ENCODE peak calls at places on chromosomes 5 and 9, in eight cellular contexts. Q, O, J, Z, B, V, G and S are unnamed samples.

GRCh38 chr5:73137575-73138530 is 17.5 kb downstream of the TMEM171 start:
- DNase-seq in Q (no peak), O (no peak), J (no peak), Z (no peak), B (no peak), V (no peak), G (no peak), S (no peak)

GRCh38 chr9:104091028-104091590 is 3.0 kb upstream of the SMC2 start:
- DNase-seq in Q (no peak), O (no peak), J (no peak), Z (no peak), B (peak; percentile 66), V (no peak), G (no peak), S (peak; percentile 12)

GRCh38 chr5:172007153-172007794 is 836 bp upstream of the FBXW11 start:
- DNase-seq in Q (peak; percentile 64), O (peak; percentile 74), J (no peak), Z (peak; percentile 51), B (no peak), V (peak; percentile 11), G (no peak), S (no peak)

GRCh38 chr5:179762079-179762780 is 29.6 kb downstream of the MAML1 start:
- DNase-seq in Q (peak; percentile 78), O (peak; percentile 57), J (no peak), Z (no peak), B (no peak), V (peak; percentile 31), G (peak; percentile 48), S (peak; percentile 80)

GRCh38 chr9:124122813-124123462 is 111.4 kb downstream of the LHX2 start:
- DNase-seq in Q (peak; percentile 73), O (no peak), J (no peak), Z (no peak), B (peak; percentile 47), V (no peak), G (no peak), S (no peak)

GRCh38 chr5:149412783-149413476 is 33.8 kb upstream of the IL17B start:
- DNase-seq in Q (peak; percentile 55), O (no peak), J (no peak), Z (no peak), B (no peak), V (no peak), G (no peak), S (no peak)

GRCh38 chr9:22136446-22137140 is 127.5 kb upstream of the CDKN2B start:
- DNase-seq in Q (peak; percentile 92), O (no peak), J (no peak), Z (no peak), B (peak; percentile 59), V (peak; percentile 93), G (no peak), S (no peak)

GRCh38 chr5:95846554-95847260 is 24.2 kb upstream of the GLRX start:
- DNase-seq in Q (peak; percentile 83), O (peak; percentile 76), J (no peak), Z (peak; percentile 70), B (peak; percentile 85), V (peak; percentile 70), G (peak; percentile 71), S (no peak)

GRCh38 chr9:129889936-129890717 is 54.9 kb downstream of the USP20 start:
- DNase-seq in Q (no peak), O (peak; percentile 71), J (peak; percentile 66), Z (peak; percentile 56), B (no peak), V (no peak), G (no peak), S (peak; percentile 64)
- H3K4me3 ChIP-seq in Q (no peak overlapping the region), O (peak overlapping the region; percentile 35), J (no peak overlapping the region), Z (no peak overlapping the region), B (no peak overlapping the region), V (no peak overlapping the region), G (no peak overlapping the region), S (peak overlapping the region; percentile 39)

DNA sequence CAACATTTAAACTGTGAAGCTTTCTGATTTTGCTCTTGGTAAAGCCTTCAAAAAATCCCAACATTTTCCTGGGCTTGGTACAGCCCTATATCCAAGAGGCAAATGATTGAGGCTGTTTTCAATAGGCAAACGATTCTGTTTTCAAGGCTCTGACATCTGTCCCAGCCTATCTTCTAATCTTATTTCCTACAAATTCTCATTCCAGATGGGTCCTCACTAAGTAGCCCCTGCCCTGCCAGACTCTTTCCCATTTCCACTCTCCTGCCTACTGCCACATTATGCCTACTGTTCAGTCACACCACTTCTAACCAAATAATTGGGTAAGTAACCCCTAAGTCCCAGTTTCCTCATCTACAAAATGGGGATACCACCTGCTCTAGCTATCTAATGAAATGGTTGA is 3.5 kb downstream of the GBA2 start:
- DNase-seq in Q (no peak), O (no peak), J (no peak), Z (no peak), B (no peak), V (no peak), G (no peak), S (no peak)
- H3K4me3 ChIP-seq in Q (peak overlapping the region; percentile 90), O (no peak overlapping the region), J (no peak overlapping the region), Z (no peak overlapping the region), B (no peak overlapping the region), V (no peak overlapping the region), G (peak overlapping the region; percentile 93), S (no peak overlapping the region)

GRCh38 chr5:178116406-178116885 is 3.1 kb downstream of the N4BP3 start:
- DNase-seq in Q (no peak), O (no peak), J (no peak), Z (no peak), B (no peak), V (no peak), G (no peak), S (no peak)

GRCh38 chr5:178117911-178118310 is 4.6 kb downstream of the N4BP3 start:
- DNase-seq in Q (no peak), O (no peak), J (no peak), Z (no peak), B (no peak), V (no peak), G (no peak), S (no peak)

GRCh38 chr5:178115136-178115834 is 2.0 kb downstream of the N4BP3 start:
- DNase-seq in Q (no peak), O (peak; percentile 92), J (no peak), Z (peak; percentile 93), B (no peak), V (no peak), G (no peak), S (no peak)

GRCh38 chr5:178114325-178115135 is 1.2 kb downstream of the N4BP3 start:
- DNase-seq in Q (peak; percentile 27), O (peak; percentile 67), J (no peak), Z (peak; percentile 67), B (no peak), V (no peak), G (no peak), S (peak; percentile 33)

DNA sequence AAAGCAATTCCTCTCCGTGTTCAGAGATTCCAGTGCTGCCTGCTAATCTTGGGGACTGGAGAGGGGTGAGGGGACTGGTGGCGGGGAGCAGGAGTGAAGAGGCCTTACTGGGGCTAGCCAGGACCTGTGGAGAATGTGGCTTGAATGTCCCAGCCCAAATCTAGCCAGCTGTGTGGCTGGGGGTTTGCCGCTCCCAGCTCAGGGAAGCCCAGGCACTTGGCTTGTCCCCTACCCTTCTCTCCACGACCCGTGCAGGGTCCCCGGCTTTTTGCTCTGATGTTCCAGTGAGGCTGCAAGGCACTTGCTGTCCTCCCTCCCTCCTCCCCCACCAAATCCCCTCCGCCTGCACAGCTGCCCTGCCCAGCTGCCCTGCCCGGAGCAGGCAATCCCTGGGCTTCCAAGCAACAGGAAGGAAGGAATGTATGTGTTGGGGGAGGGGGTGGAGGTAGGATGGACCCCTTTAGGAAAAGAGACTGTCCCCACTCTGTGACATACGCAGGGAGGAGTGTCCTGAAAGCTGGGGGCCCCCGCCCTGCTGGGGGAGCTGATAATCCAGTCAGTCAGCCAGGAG is 2.6 kb downstream of the N4BP3 start:
- DNase-seq in Q (no peak), O (peak; percentile 80), J (no peak), Z (peak; percentile 89), B (no peak), V (no peak), G (no peak), S (no peak)
- H3K4me3 ChIP-seq in Q (no peak overlapping the region), O (no peak overlapping the region), J (no peak overlapping the region), Z (peak overlapping the region; percentile 77), B (no peak overlapping the region), V (no peak overlapping the region), G (peak overlapping the region; percentile 64), S (no peak overlapping the region)

DNA sequence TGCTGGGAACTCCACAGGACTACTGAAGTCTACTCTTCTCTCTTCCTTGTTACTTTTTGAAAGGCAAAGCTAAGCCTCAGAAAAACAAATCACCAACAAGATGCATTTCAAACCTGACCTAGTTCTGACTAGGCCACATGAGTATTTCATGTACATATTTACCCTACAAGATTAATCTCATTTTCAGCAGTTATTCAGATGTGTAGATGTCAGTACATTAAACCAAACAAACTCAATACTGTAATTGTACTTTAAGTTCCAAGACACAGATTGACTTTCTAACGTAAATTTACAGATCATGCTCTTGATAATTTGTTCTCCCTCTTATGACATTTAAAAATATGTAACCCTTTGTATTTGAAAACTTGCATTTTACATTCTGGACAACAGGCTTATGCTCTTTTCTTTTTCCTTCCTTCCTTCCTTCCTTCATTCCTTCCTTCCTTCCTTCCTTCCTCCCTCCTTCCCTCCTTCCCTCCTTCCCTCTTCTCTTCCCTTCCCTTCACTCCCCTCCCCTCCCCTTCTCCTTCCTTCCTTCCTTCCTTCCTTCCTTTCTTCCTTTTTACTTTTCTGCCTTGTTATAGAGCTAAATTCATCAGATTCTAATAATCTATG is 1653.4 kb downstream of the EFNA5 start:
- DNase-seq in Q (no peak), O (no peak), J (no peak), Z (no peak), B (peak; percentile 11), V (no peak), G (no peak), S (no peak)
- H3K4me3 ChIP-seq in Q (no peak overlapping the region), O (no peak overlapping the region), J (no peak overlapping the region), Z (no peak overlapping the region), B (no peak overlapping the region), V (no peak overlapping the region), G (no peak overlapping the region), S (no peak overlapping the region)

GRCh38 chr5:78534148-78535009 is 114.2 kb downstream of the LHFPL2 start:
- DNase-seq in Q (peak; percentile 91), O (no peak), J (peak; percentile 56), Z (no peak), B (peak; percentile 46), V (peak; percentile 90), G (peak; percentile 68), S (no peak)
- H3K4me3 ChIP-seq in Q (peak overlapping the region; percentile 43), O (no peak overlapping the region), J (no peak overlapping the region), Z (no peak overlapping the region), B (no peak overlapping the region), V (no peak overlapping the region), G (no peak overlapping the region), S (no peak overlapping the region)

GRCh38 chr9:114925672-114926071 is 4.7 kb downstream of the TNFSF8 start:
- DNase-seq in Q (no peak), O (peak; percentile 97), J (no peak), Z (no peak), B (no peak), V (no peak), G (no peak), S (no peak)
- H3K4me3 ChIP-seq in Q (no peak overlapping the region), O (no peak overlapping the region), J (no peak overlapping the region), Z (no peak overlapping the region), B (no peak overlapping the region), V (no peak overlapping the region), G (no peak overlapping the region), S (no peak overlapping the region)

DNA sequence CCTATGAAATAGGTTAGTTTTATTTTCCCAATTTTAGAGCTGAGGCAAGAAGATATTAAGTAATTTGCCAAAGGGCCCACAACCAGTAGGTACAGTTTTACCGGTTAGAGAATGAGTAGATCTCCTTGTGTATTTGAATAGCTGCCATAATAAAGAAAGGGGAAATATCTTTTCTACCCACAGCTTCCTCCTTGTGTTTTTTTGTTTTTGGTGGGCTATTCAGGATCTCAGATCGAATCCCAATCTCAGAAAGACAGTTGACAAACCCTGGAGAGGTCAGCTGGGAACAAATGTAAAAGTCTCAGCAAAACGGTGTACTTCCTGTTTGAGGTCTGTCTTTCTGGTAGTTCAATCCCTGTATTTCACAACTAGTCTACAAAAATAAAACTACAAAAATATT is 11.8 kb downstream of the SLC31A1 start:
- DNase-seq in Q (no peak), O (no peak), J (no peak), Z (no peak), B (no peak), V (no peak), G (no peak), S (peak; percentile 36)
- H3K4me3 ChIP-seq in Q (no peak overlapping the region), O (no peak overlapping the region), J (no peak overlapping the region), Z (no peak overlapping the region), B (no peak overlapping the region), V (no peak overlapping the region), G (no peak overlapping the region), S (no peak overlapping the region)